ENCODE peak calls at places on chromosomes 3 and 15, in eight cellular contexts. S, L, J, I, T, M, X and H are unnamed samples.

GRCh38 chr3:111882799-111883198 is 23.7 kb downstream of the PHLDB2 start:
- DNase-seq in S (no peak), L (no peak), J (no peak), I (no peak), T (no peak), M (no peak), X (no peak), H (no peak)

GRCh38 chr3:52787672-52788625 is 6.6 kb upstream of the ITIH3 start:
- DNase-seq in S (no peak), L (no peak), J (peak), I (no peak), T (peak), M (no peak), X (peak), H (no peak)

GRCh38 chr3:31544634-31545033 is 11.9 kb downstream of the STT3B start:
- DNase-seq in S (no peak), L (no peak), J (peak), I (no peak), T (no peak), M (no peak), X (peak), H (peak)

GRCh38 chr3:101803152-101803782 is 24.3 kb downstream of the NXPE3 start:
- DNase-seq in S (peak), L (peak), J (peak), I (peak), T (peak), M (peak), X (no peak), H (peak)

GRCh38 chr3:187777331-187778046 is 32.2 kb upstream of the BCL6 start:
- DNase-seq in S (no peak), L (no peak), J (no peak), I (peak), T (no peak), M (peak), X (no peak), H (peak)

GRCh38 chr3:122067588-122068240 is 12.6 kb downstream of the CD86 start:
- DNase-seq in S (no peak), L (no peak), J (no peak), I (no peak), T (no peak), M (no peak), X (no peak), H (no peak)

GRCh38 chr3:16415911-16416310 is 97.6 kb downstream of the RFTN1 start:
- DNase-seq in S (no peak), L (no peak), J (no peak), I (no peak), T (no peak), M (no peak), X (no peak), H (no peak)

GRCh38 chr15:51075364-51075763 is 19.3 kb downstream of the TNFAIP8L3 start:
- DNase-seq in S (no peak), L (no peak), J (peak), I (no peak), T (peak), M (no peak), X (peak), H (no peak)

GRCh38 chr15:95957854-95958253 is 372.6 kb upstream of the NR2F2 start:
- DNase-seq in S (no peak), L (no peak), J (no peak), I (no peak), T (no peak), M (no peak), X (no peak), H (no peak)

GRCh38 chr15:56805466-56806146 is 72.3 kb upstream of the ZNF280D start:
- DNase-seq in S (peak), L (no peak), J (peak), I (peak), T (peak), M (no peak), X (no peak), H (peak)

GRCh38 chr3:143707848-143708247 is 140.4 kb downstream of the SLC9A9 start:
- DNase-seq in S (no peak), L (no peak), J (peak), I (peak), T (peak), M (no peak), X (no peak), H (peak)

GRCh38 chr3:171192176-171192854 is 165.8 kb upstream of the SLC2A2 start:
- DNase-seq in S (peak), L (no peak), J (peak), I (peak), T (peak), M (no peak), X (no peak), H (peak)

GRCh38 chr15:25171111-25171811 is 216.5 kb downstream of the SNRPN start:
- DNase-seq in S (no peak), L (no peak), J (no peak), I (no peak), T (no peak), M (peak), X (peak), H (no peak)

GRCh38 chr15:51908312-51908711 is 63.3 kb downstream of the LEO1 start:
- DNase-seq in S (no peak), L (no peak), J (peak), I (no peak), T (no peak), M (no peak), X (no peak), H (peak)

GRCh38 chr15:88032787-88033186 is 223.8 kb downstream of the NTRK3 start:
- DNase-seq in S (no peak), L (no peak), J (no peak), I (peak), T (peak), M (no peak), X (no peak), H (no peak)

GRCh38 chr3:42666577-42666998 is 13.1 kb downstream of the ZBTB47 start:
- DNase-seq in S (no peak), L (no peak), J (no peak), I (no peak), T (peak), M (no peak), X (no peak), H (no peak)

GRCh38 chr15:69979783-69980182 is 117.9 kb downstream of the TLE3 start:
- DNase-seq in S (no peak), L (no peak), J (no peak), I (no peak), T (no peak), M (no peak), X (no peak), H (no peak)

GRCh38 chr3:192514754-192515660 is 212.3 kb downstream of the FGF12 start:
- DNase-seq in S (no peak), L (peak), J (no peak), I (no peak), T (peak), M (no peak), X (peak), H (no peak)

GRCh38 chr3:120908030-120908802 is at the start of gene STXBP5L:
- DNase-seq in S (peak), L (peak), J (peak), I (peak), T (peak), M (peak), X (peak), H (peak)

GRCh38 chr3:127800508-127800907 is 21.8 kb downstream of the MGLL start:
- DNase-seq in S (no peak), L (no peak), J (no peak), I (peak), T (no peak), M (peak), X (no peak), H (no peak)

GRCh38 chr15:56699743-56700142 is 33.6 kb downstream of the ZNF280D start:
- DNase-seq in S (no peak), L (no peak), J (no peak), I (no peak), T (no peak), M (no peak), X (no peak), H (no peak)

GRCh38 chr3:50447290-50447840 is 56.1 kb downstream of the CACNA2D2 start:
- DNase-seq in S (no peak), L (no peak), J (no peak), I (no peak), T (no peak), M (no peak), X (no peak), H (no peak)

GRCh38 chr15:84736375-84736774 is 12.0 kb upstream of the ZNF592 start:
- DNase-seq in S (no peak), L (no peak), J (no peak), I (no peak), T (no peak), M (peak), X (no peak), H (no peak)

GRCh38 chr3:144003051-144003450 is 31.4 kb downstream of the DIPK2A start:
- DNase-seq in S (no peak), L (no peak), J (no peak), I (no peak), T (no peak), M (no peak), X (no peak), H (no peak)

GRCh38 chr15:79179108-79179561 is 88.6 kb upstream of the RASGRF1 start:
- DNase-seq in S (no peak), L (no peak), J (peak), I (peak), T (no peak), M (no peak), X (no peak), H (peak)

GRCh38 chr3:32414527-32415202 is 23.0 kb downstream of the CMTM7 start:
- DNase-seq in S (no peak), L (no peak), J (peak), I (peak), T (no peak), M (peak), X (no peak), H (no peak)